ENCODE peak calls at places on chromosomes 2 and 18, in five cellular contexts. L, Y, W, D and R are unnamed samples.

GRCh38 chr2:48424356-48424755 is 105.6 kb upstream of the STON1 start:
- DNase-seq in Y (no peak), W (no peak), D (no peak), L (no peak), R (no peak)

GRCh38 chr2:23411752-23412431 is 26.9 kb downstream of the KLHL29 start:
- DNase-seq in Y (peak; percentile 77), L (no peak), D (no peak), W (no peak), R (peak; percentile 93)

GRCh38 chr2:149329470-149330126 is 789 bp upstream of the LYPD6 start:
- DNase-seq in D (peak; percentile 40), Y (no peak), W (no peak), L (peak; percentile 17), R (peak; percentile 82)

GRCh38 chr2:233974530-233975071 is 57.4 kb downstream of the TRPM8 start:
- DNase-seq in W (no peak), Y (no peak), L (no peak), D (peak; percentile 49), R (peak; percentile 90)

GRCh38 chr2:11997142-11997541 is 250.7 kb downstream of the LPIN1 start:
- DNase-seq in W (no peak), L (no peak), D (no peak), Y (no peak), R (no peak)

GRCh38 chr2:24577481-24577880 is 86.4 kb downstream of the NCOA1 start:
- DNase-seq in W (no peak), Y (no peak), D (no peak), L (no peak), R (peak; percentile 5)

GRCh38 chr18:69383191-69383590 is 17.5 kb upstream of the DOK6 start:
- DNase-seq in W (no peak), D (no peak), Y (no peak), L (no peak), R (no peak)

GRCh38 chr2:105990624-105991023 is 203.5 kb downstream of the UXS1 start:
- DNase-seq in D (no peak), L (no peak), W (no peak), Y (no peak), R (no peak)

GRCh38 chr2:178478102-178478441 is 328 bp downstream of the FKBP7 start:
- DNase-seq in D (no peak), L (no peak), Y (no peak), W (no peak), R (no peak)

GRCh38 chr2:49619804-49620203 is 465.5 kb upstream of the FSHR start:
- DNase-seq in D (no peak), W (no peak), L (no peak), Y (no peak), R (no peak)

GRCh38 chr2:180184506-180184905 is 177.4 kb upstream of the CWC22 start:
- DNase-seq in L (no peak), Y (no peak), D (no peak), W (no peak), R (no peak)

GRCh38 chr2:140808816-140809215 is 1322.0 kb downstream of the LRP1B start:
- DNase-seq in Y (no peak), W (no peak), D (no peak), L (no peak), R (no peak)

GRCh38 chr2:190328748-190329147 is 9.1 kb upstream of the HIBCH start:
- DNase-seq in D (no peak), Y (no peak), W (no peak), L (no peak), R (no peak)